ENCODE peak calls at places on chromosome 1, in nine cellular contexts. S is germinal center; D is stimulated activated CD8-positive, alpha-beta memory T cell treated with anti-CD3 and anti-CD28 coated beads, Interleukin-4, amount 100 ng/mL, for 48 hours; N is effector CD4-positive, alpha-beta T cell; M is amniotic stem cell; A is fibroblast of lung; H is CD4-positive, alpha-beta T cell; E is NCI-H460; J is NCI-H774. W is an unnamed sample.

GRCh38 chr1:244862354-244862698 is 2.0 kb downstream of the HNRNPU start:
- DNase-seq in H (no peak), S (no peak), M (no peak), N (no peak), A (no peak), D (no peak), E (no peak), J (no peak), W (peak)

GRCh38 chr1:185733818-185734709 is at the start of gene HMCN1:
- DNase-seq in E (peak), J (peak), D (peak), H (peak), S (no peak), A (peak), M (peak), N (no peak), W (peak)

GRCh38 chr1:1080951-1081310 is 6.8 kb upstream of the RNF223 start:
- DNase-seq in D (no peak), N (peak), J (no peak), E (no peak), S (no peak), H (no peak), M (no peak), A (no peak), W (no peak)

GRCh38 chr1:32733573-32734321 is 31.2 kb upstream of the SYNC start:
- DNase-seq in N (no peak), D (peak), A (peak), J (peak), E (no peak), S (no peak), H (no peak), M (no peak), W (peak)

GRCh38 chr1:27284425-27285287 is 37.3 kb upstream of the TMEM222 start:
- DNase-seq in S (peak), N (peak), D (peak), J (peak), M (peak), A (peak), H (peak), E (peak), W (peak)

GRCh38 chr1:52676249-52676903 is 21.8 kb downstream of the COA7 start:
- DNase-seq in D (no peak), E (no peak), N (no peak), A (no peak), H (no peak), J (no peak), M (no peak), S (no peak), W (no peak)

GRCh38 chr1:90862782-90863181 is 145.7 kb upstream of the BARHL2 start:
- DNase-seq in S (no peak), N (no peak), A (no peak), J (no peak), D (no peak), H (no peak), E (no peak), M (no peak), W (no peak)

GRCh38 chr1:85554630-85555327 is 25.8 kb upstream of the CCN1 start:
- DNase-seq in M (peak), E (no peak), S (no peak), H (no peak), D (no peak), A (peak), J (no peak), N (no peak), W (no peak)

GRCh38 chr1:21100496-21100895 is 76.2 kb downstream of the EIF4G3 start:
- DNase-seq in J (no peak), D (no peak), M (no peak), E (no peak), N (no peak), A (no peak), H (no peak), S (no peak), W (no peak)